ENCODE peak calls at places on chromosomes 11 and 22, in seven cellular contexts. U is BJ; R is neural progenitor cell; Z is bronchial epithelial cell; H is activated naive CD4-positive, alpha-beta T cell treated with Interleukin-2 at 50 U/mL for 16 hours; C is activated T-helper 1 cell treated with anti-CD3 and anti-CD28 coated beads, Interleukin-12 subunit alpha, Interleukin-12 subunit beta, Interleukin-2, Interleukin-4 antibody, amounts not matched to agents 30 ng/mL and 10 ng/mL and 1 ng/mL, durations not matched to agents 14 hours and 24 hours and 36 hours; G is germinal center. K is an unnamed sample.

GRCh38 chr11:89612111-89612510 is 98.0 kb upstream of the TRIM77 start:
- DNase-seq in G (no peak), C (no peak), R (no peak), H (no peak), U (no peak), Z (no peak), K (no peak)

GRCh38 chr11:59679347-59679746 is 10.5 kb upstream of the PATL1 start:
- DNase-seq in R (no peak), G (no peak), U (no peak), Z (no peak), H (no peak), C (no peak), K (no peak)

GRCh38 chr11:125554038-125554437 is 15.2 kb upstream of the EI24 start:
- DNase-seq in U (no peak), C (no peak), G (no peak), H (no peak), Z (no peak), R (no peak), K (no peak)

GRCh38 chr11:110093407-110094297 is 460 bp downstream of the ZC3H12C start:
- DNase-seq in U (no peak), H (no peak), C (no peak), R (peak), Z (no peak), G (peak), K (peak)

GRCh38 chr11:14445542-14446530 is 53.8 kb downstream of the COPB1 start:
- DNase-seq in R (no peak), H (no peak), C (no peak), U (no peak), Z (peak), G (no peak), K (no peak)

GRCh38 chr11:62153087-62153395 is 29.2 kb downstream of the INCENP start:
- DNase-seq in R (no peak), G (no peak), H (no peak), C (no peak), Z (no peak), U (no peak), K (no peak)

GRCh38 chr22:22558071-22558971 is 744 bp downstream of the PRAME start:
- DNase-seq in R (no peak), H (no peak), Z (no peak), U (no peak), G (no peak), C (no peak), K (no peak)

GRCh38 chr11:34243620-34244493 is 114.0 kb downstream of the ABTB2 start:
- DNase-seq in G (no peak), R (no peak), U (peak), H (peak), Z (peak), C (peak), K (peak)

GRCh38 chr22:49243335-49243734 is 584.3 kb downstream of the BRD1 start:
- DNase-seq in G (no peak), Z (no peak), H (no peak), C (no peak), R (no peak), U (no peak), K (no peak)

GRCh38 chr11:106238704-106239360 is 161.4 kb downstream of the AASDHPPT start:
- DNase-seq in H (no peak), Z (peak), C (no peak), R (peak), G (no peak), U (no peak), K (no peak)

GRCh38 chr11:109390752-109391151 is 31.2 kb upstream of the C11orf87 start:
- DNase-seq in C (no peak), Z (peak), H (no peak), G (no peak), R (no peak), U (no peak), K (no peak)

GRCh38 chr11:12278766-12279671 is 98.4 kb upstream of the PARVA start:
- DNase-seq in U (no peak), R (no peak), H (no peak), Z (peak), G (no peak), C (no peak), K (peak)

GRCh38 chr11:120710354-120711187 is 199.0 kb downstream of the GRIK4 start:
- DNase-seq in G (no peak), C (no peak), Z (peak), H (no peak), U (peak), R (peak), K (peak)

GRCh38 chr11:74288161-74288560 is 23.3 kb downstream of the P4HA3 start:
- DNase-seq in H (no peak), C (no peak), U (peak), R (no peak), G (no peak), Z (peak), K (no peak)

GRCh38 chr22:39240841-39241631 is 3.7 kb downstream of the PDGFB start:
- DNase-seq in C (no peak), Z (peak), H (peak), U (no peak), R (peak), G (no peak), K (peak)

GRCh38 chr22:37260396-37260795 is 16.3 kb upstream of the RAC2 start:
- DNase-seq in C (no peak), H (no peak), G (no peak), U (no peak), R (no peak), Z (no peak), K (no peak)

K was measured in LoVo.